ENCODE peak calls at places on chromosomes 11 and 22, in seven cellular contexts. Y is fibroblast of lung, K is RWPE1, E is HCT116, P is pancreas, Z is cardiac muscle cell, O is left ventricle myocardium inferior. R is an unnamed sample.

GRCh38 chr11:17600316-17601205 is 53.5 kb downstream of the OTOG start:
- DNase-seq in Y (no peak), K (no peak), E (no peak), P (no peak), Z (no peak), O (no peak), R (peak)

GRCh38 chr22:47796128-47796908 is 1033.9 kb downstream of the TBC1D22A start:
- DNase-seq in Y (no peak), K (no peak), E (no peak), P (no peak), Z (no peak), O (no peak), R (peak)

GRCh38 chr11:104547996-104548661 is 350.1 kb downstream of the CASP12 start:
- DNase-seq in Y (peak), K (no peak), E (no peak), P (no peak), Z (peak), O (no peak), R (no peak)

GRCh38 chr11:67295846-67296245 is 6.7 kb downstream of the ANKRD13D start:
- DNase-seq in Y (peak), K (no peak), E (no peak), P (no peak), Z (no peak), O (no peak), R (no peak)

GRCh38 chr11:78460468-78460867 is 42.8 kb upstream of the GAB2 start:
- DNase-seq in Y (peak), K (peak), E (no peak), P (no peak), Z (peak), O (no peak), R (no peak)

GRCh38 chr11:134950692-134951304 is 538.8 kb upstream of the B3GAT1 start:
- DNase-seq in Y (peak), K (no peak), E (no peak), P (no peak), Z (peak), O (no peak), R (no peak)

GRCh38 chr11:116336540-116336939 is 436.2 kb downstream of the BUD13 start:
- DNase-seq in Y (no peak), K (no peak), E (no peak), P (no peak), Z (no peak), O (no peak), R (no peak)

GRCh38 chr22:38614331-38615122 is 41.7 kb downstream of the FAM227A start:
- DNase-seq in Y (no peak), K (no peak), E (no peak), P (no peak), Z (no peak), O (no peak), R (no peak)

GRCh38 chr11:111426615-111427014 is 47.5 kb upstream of the POU2AF1 start:
- DNase-seq in Y (no peak), K (peak), E (no peak), P (no peak), Z (no peak), O (no peak), R (no peak)

GRCh38 chr11:36400768-36401455 is 104.8 kb downstream of the PRR5L start:
- DNase-seq in Y (no peak), K (no peak), E (no peak), P (no peak), Z (no peak), O (no peak), R (no peak)

GRCh38 chr11:70892889-70893288 is 359.5 kb downstream of the SHANK2 start:
- DNase-seq in Y (no peak), K (no peak), E (no peak), P (no peak), Z (no peak), O (no peak), R (no peak)

GRCh38 chr11:35288311-35288710 is 131.0 kb downstream of the SLC1A2 start:
- DNase-seq in Y (no peak), K (no peak), E (no peak), P (no peak), Z (no peak), O (no peak), R (no peak)

GRCh38 chr11:134181707-134182106 is 42.1 kb downstream of the NCAPD3 start:
- DNase-seq in Y (peak), K (peak), E (no peak), P (no peak), Z (no peak), O (no peak), R (no peak)

GRCh38 chr11:91790346-91790745 is 434.3 kb upstream of the FAT3 start:
- DNase-seq in Y (peak), K (no peak), E (no peak), P (no peak), Z (no peak), O (no peak), R (no peak)

GRCh38 chr11:36426226-36426848 is 83.7 kb downstream of the TRAF6 start:
- DNase-seq in Y (no peak), K (no peak), E (no peak), P (no peak), Z (no peak), O (no peak), R (no peak)

GRCh38 chr22:39494471-39495120 is 7.5 kb upstream of the MIEF1 start:
- DNase-seq in Y (no peak), K (no peak), E (no peak), P (no peak), Z (no peak), O (no peak), R (no peak)

GRCh38 chr22:44363214-44363979 is 50.6 kb upstream of the SHISAL1 start:
- DNase-seq in Y (peak), K (peak), E (no peak), P (no peak), Z (peak), O (peak), R (peak)

GRCh38 chr22:27875951-27876350 is 43.1 kb downstream of the PITPNB start:
- DNase-seq in Y (no peak), K (no peak), E (no peak), P (no peak), Z (no peak), O (no peak), R (no peak)

GRCh38 chr11:68048681-68049508 is 10.1 kb downstream of the TCIRG1 start:
- DNase-seq in Y (no peak), K (no peak), E (no peak), P (no peak), Z (no peak), O (no peak), R (no peak)

GRCh38 chr11:89436071-89436470 is 55.1 kb downstream of the NOX4 start:
- DNase-seq in Y (peak), K (no peak), E (no peak), P (no peak), Z (peak), O (no peak), R (no peak)

GRCh38 chr22:31288496-31289235 is 3.6 kb downstream of the PIK3IP1 start:
- DNase-seq in Y (no peak), K (no peak), E (no peak), P (no peak), Z (no peak), O (no peak), R (no peak)

GRCh38 chr11:111942826-111943225 is 5.7 kb downstream of the DIXDC1 start:
- DNase-seq in Y (peak), K (peak), E (no peak), P (no peak), Z (peak), O (no peak), R (no peak)

GRCh38 chr11:34234086-34234740 is 123.6 kb downstream of the ABTB2 start:
- DNase-seq in Y (no peak), K (peak), E (peak), P (peak), Z (peak), O (no peak), R (peak)

GRCh38 chr11:36729765-36730164 is 131.7 kb upstream of the RAG2 start:
- DNase-seq in Y (no peak), K (no peak), E (no peak), P (no peak), Z (no peak), O (no peak), R (no peak)

GRCh38 chr11:103633037-103633788 is 403.2 kb upstream of the DDI1 start:
- DNase-seq in Y (peak), K (no peak), E (no peak), P (no peak), Z (peak), O (no peak), R (no peak)

GRCh38 chr22:42340695-42341383 is 70.4 kb upstream of the TCF20 start:
- DNase-seq in Y (no peak), K (no peak), E (no peak), P (no peak), Z (no peak), O (no peak), R (no peak)

GRCh38 chr11:32796425-32796824 is 2.0 kb upstream of the CCDC73 start:
- DNase-seq in Y (no peak), K (no peak), E (no peak), P (no peak), Z (no peak), O (no peak), R (no peak)

GRCh38 chr11:126548576-126549272 is 193.2 kb downstream of the ST3GAL4 start:
- DNase-seq in Y (no peak), K (no peak), E (no peak), P (no peak), Z (no peak), O (no peak), R (no peak)

GRCh38 chr11:94734563-94735275 is 33.4 kb upstream of the AMOTL1 start:
- DNase-seq in Y (no peak), K (no peak), E (peak), P (no peak), Z (no peak), O (no peak), R (no peak)

GRCh38 chr11:70503878-70504240 is 105.5 kb downstream of the CTTN start:
- DNase-seq in Y (no peak), K (no peak), E (no peak), P (no peak), Z (no peak), O (peak), R (no peak)

GRCh38 chr11:123859731-123860130 is 25.7 kb downstream of the TMEM225 start:
- DNase-seq in Y (no peak), K (no peak), E (no peak), P (no peak), Z (no peak), O (no peak), R (no peak)

GRCh38 chr11:102666331-102666957 is 39.1 kb downstream of the MMP27 start:
- DNase-seq in Y (peak), K (peak), E (peak), P (no peak), Z (peak), O (no peak), R (no peak)

GRCh38 chr11:74612877-74613276 is 20.5 kb downstream of the POLD3 start:
- DNase-seq in Y (peak), K (no peak), E (no peak), P (no peak), Z (no peak), O (no peak), R (no peak)

GRCh38 chr11:119100960-119101349 is 698 bp downstream of the DPAGT1 start:
- DNase-seq in Y (no peak), K (no peak), E (no peak), P (no peak), Z (no peak), O (no peak), R (no peak)
- TF ChIP-seq CTCF in Y (no peak), K (no peak), E (no peak), P (no peak), Z (no peak), O (no peak), R (no peak)

GRCh38 chr11:62882428-62882742 is 1.7 kb downstream of the SLC3A2 start:
- DNase-seq in Y (no peak), K (no peak), E (no peak), P (no peak), Z (no peak), O (no peak), R (no peak)
- H3K27ac ChIP-seq in Y (peak), K (peak), E (peak), P (peak), Z (peak), O (peak), R (peak)

GRCh38 chr22:46370584-46371373 is 35.3 kb downstream of the TRMU start:
- DNase-seq in Y (no peak), K (no peak), E (no peak), P (no peak), Z (no peak), O (no peak), R (no peak)
- TF ChIP-seq CTCF in Y (no peak), K (no peak), E (no peak), P (no peak), Z (no peak), O (no peak), R (no peak)

GRCh38 chr11:64864135-64864472 is 14.3 kb downstream of the EHD1 start:
- DNase-seq in Y (no peak), K (no peak), E (no peak), P (no peak), Z (no peak), O (no peak), R (no peak)

GRCh38 chr11:64864473-64865285 is 13.7 kb downstream of the EHD1 start:
- DNase-seq in Y (peak), K (no peak), E (no peak), P (no peak), Z (peak), O (peak), R (peak)

GRCh38 chr11:64866173-64866491 is 12.3 kb downstream of the EHD1 start:
- DNase-seq in Y (no peak), K (no peak), E (no peak), P (no peak), Z (no peak), O (no peak), R (no peak)

GRCh38 chr11:64863381-64864060 is 14.9 kb downstream of the EHD1 start:
- DNase-seq in Y (peak), K (no peak), E (no peak), P (no peak), Z (peak), O (no peak), R (no peak)

DNA sequence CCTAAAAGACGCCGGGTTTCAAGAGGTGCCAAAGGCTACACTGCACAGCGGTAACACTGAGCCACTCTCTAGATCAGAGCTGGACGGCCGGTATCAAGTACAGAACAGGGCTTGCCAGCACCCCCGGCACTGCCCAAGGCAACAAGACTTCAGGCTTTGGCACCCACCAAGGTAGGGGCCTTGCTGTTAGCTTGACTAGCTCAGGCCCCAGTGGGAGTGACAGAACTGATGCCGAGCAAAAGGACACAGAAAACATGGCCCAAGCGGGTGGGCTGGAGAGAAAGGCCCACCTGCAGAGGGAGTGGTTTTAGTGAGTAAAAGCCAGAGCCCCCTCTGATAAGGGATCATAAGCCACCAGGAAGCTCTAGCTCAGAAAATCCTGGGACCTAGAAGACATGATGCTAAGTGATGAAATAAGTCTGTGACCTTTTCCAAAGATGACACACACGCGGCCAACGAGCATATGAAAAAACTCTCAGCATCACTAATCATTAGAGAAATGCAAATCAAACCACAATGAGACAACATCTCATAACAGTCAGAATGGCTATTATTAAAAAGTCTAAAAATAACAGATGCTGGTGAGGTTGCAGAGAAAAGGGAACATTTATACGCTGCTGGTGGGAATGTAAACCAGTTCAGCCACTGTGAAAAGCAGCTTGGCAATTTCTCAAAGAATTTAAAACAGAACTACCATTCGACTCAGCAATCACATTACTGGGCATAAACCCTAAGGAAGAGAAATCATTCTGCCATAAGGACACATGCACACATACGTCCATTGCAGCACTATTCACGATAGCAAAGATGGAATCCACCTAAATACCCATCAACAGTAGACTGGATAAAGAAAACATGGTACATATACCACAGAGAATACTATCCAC is 12.9 kb downstream of the EHD1 start:
- DNase-seq in Y (peak), K (no peak), E (no peak), P (no peak), Z (peak), O (no peak), R (peak)
- H3K27ac ChIP-seq in Y (peak), K (peak), E (no peak), P (peak), Z (peak), O (peak), R (peak)

GRCh38 chr11:59265735-59266134 is 53.0 kb upstream of the MPEG1 start:
- DNase-seq in Y (no peak), K (no peak), E (no peak), P (no peak), Z (no peak), O (no peak), R (no peak)

GRCh38 chr11:59261150-59261549 is 48.4 kb upstream of the MPEG1 start:
- DNase-seq in Y (no peak), K (no peak), E (no peak), P (no peak), Z (no peak), O (no peak), R (no peak)

GRCh38 chr11:59262419-59262818 is 49.7 kb upstream of the MPEG1 start:
- DNase-seq in Y (no peak), K (no peak), E (no peak), P (no peak), Z (no peak), O (no peak), R (no peak)

GRCh38 chr11:59264736-59265135 is 52.0 kb upstream of the MPEG1 start:
- DNase-seq in Y (no peak), K (no peak), E (no peak), P (no peak), Z (no peak), O (no peak), R (no peak)

DNA sequence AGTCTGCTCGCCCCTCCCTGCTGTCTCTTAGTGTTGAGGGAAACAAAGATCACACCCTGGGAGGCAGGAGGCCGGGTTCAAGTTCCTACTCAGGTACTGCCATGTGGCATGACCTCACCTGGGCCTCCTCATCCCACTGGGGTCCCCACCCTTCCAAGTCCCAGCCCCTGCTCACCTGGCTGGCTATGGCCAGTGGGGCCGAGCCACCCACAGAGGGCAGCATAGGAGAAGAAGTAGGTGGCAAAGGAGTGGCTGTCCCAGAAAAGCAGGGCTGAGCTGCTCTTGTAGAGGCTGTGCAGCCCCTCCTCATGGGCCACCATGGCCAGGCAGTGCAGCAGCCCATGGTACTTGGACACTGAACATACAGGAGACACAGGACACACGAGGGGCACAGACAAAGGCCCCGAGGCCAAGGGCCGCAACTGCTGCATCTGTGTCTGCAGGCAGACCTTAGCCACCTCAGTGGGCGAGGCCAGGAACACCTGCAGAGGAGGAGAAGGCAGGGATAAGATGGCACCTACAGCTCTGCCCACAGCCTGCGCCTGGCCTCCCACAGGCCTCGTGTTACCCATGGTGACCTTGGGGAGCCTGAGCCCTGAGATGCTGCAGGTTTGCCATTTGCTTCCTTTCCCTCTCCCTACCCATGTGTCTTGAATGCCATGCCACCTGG is 50.6 kb upstream of the MPEG1 start:
- DNase-seq in Y (no peak), K (no peak), E (peak), P (peak), Z (no peak), O (no peak), R (peak)
- TF ChIP-seq CTCF in Y (no peak), K (no peak), E (peak), P (no peak), Z (no peak), O (no peak), R (peak)